ENCODE peak calls at places on chromosomes 16 and 17, in ten cellular contexts. S is lung, R is AG04450, P is PC-9, V is colonic mucosa, I is cardiac muscle cell, T is small intestine, Y is A673, H is psoas muscle, C is heart right ventricle. N is an unnamed sample. For H3K27me3 and H3K9me3, the result is how much of the 10 kb centered on the place peaks cover.

GRCh38 chr16:89721644-89722391 is 481 bp downstream of the ZNF276 start:
- DNase-seq in V (peak), I (peak), R (no peak), Y (peak), T (peak), S (peak), H (peak), P (peak), C (peak), N (peak)

GRCh38 chr16:11004351-11004750 is 60.0 kb downstream of the CLEC16A start:
- DNase-seq in Y (no peak), S (no peak), V (no peak), R (no peak), P (no peak), C (no peak), T (no peak), I (no peak), H (no peak), N (no peak)

GRCh38 chr17:66088173-66088572 is 103.8 kb downstream of the CEP112 start:
- DNase-seq in H (no peak), V (no peak), R (no peak), C (no peak), P (no peak), Y (no peak), T (no peak), I (no peak), S (no peak), N (no peak)

GRCh38 chr17:50922739-50923405 is 56.7 kb upstream of the TOB1 start:
- DNase-seq in V (peak), C (no peak), H (no peak), R (no peak), I (no peak), P (no peak), S (no peak), T (peak), Y (no peak), N (no peak)

GRCh38 chr17:51079049-51079448 is 41.6 kb downstream of the SPAG9 start:
- DNase-seq in R (no peak), P (no peak), Y (no peak), S (no peak), H (peak), C (no peak), T (no peak), I (no peak), V (no peak), N (no peak)

GRCh38 chr17:4728124-4728523 is 3.1 kb upstream of the MED11 start:
- DNase-seq in I (no peak), P (no peak), H (no peak), Y (no peak), V (no peak), R (no peak), C (no peak), T (peak), S (peak), N (no peak)

GRCh38 chr17:50111687-50112655 is 16.8 kb downstream of the PDK2 start:
- DNase-seq in R (no peak), P (no peak), T (peak), H (peak), S (no peak), I (peak), C (peak), Y (no peak), V (no peak), N (no peak)

GRCh38 chr16:53664724-53665345 is 38.8 kb downstream of the RPGRIP1L start:
- DNase-seq in I (peak), C (peak), V (no peak), H (no peak), Y (no peak), R (peak), T (no peak), P (no peak), S (no peak), N (no peak)

GRCh38 chr16:57203451-57203850 is 17.3 kb downstream of the RSPRY1 start:
- DNase-seq in T (no peak), S (no peak), C (no peak), Y (no peak), H (no peak), R (no peak), P (no peak), V (no peak), I (no peak), N (no peak)

GRCh38 chr16:77288222-77288621 is 89.0 kb downstream of the SYCE1L start:
- DNase-seq in C (no peak), T (no peak), V (no peak), H (no peak), R (peak), I (no peak), S (no peak), Y (no peak), P (no peak), N (no peak)

GRCh38 chr16:14043278-14043677 is 27.8 kb upstream of the MRTFB start:
- DNase-seq in V (no peak), I (no peak), R (no peak), Y (no peak), C (no peak), S (no peak), H (no peak), P (no peak), T (no peak), N (no peak)

GRCh38 chr17:50661795-50662391 is 27.2 kb downstream of the ABCC3 start:
- DNase-seq in I (no peak), T (peak), V (peak), R (peak), H (no peak), P (peak), Y (peak), C (no peak), S (peak), N (peak)

GRCh38 chr17:70820276-70820675 is 650.9 kb downstream of the KCNJ2 start:
- DNase-seq in R (no peak), I (no peak), P (no peak), T (no peak), C (no peak), Y (no peak), S (no peak), V (no peak), H (no peak), N (no peak)

GRCh38 chr17:68820825-68821481 is 134.2 kb downstream of the ABCA8 start:
- DNase-seq in S (no peak), H (no peak), T (no peak), C (no peak), Y (no peak), I (peak), P (no peak), R (no peak), V (no peak), N (no peak)

GRCh38 chr17:77212833-77213777 is 72.3 kb downstream of the SEC14L1 start:
- DNase-seq in Y (no peak), R (no peak), C (no peak), S (no peak), I (peak), H (no peak), P (no peak), T (no peak), V (no peak), N (no peak)

GRCh38 chr17:47797797-47798196 is 23.8 kb downstream of the OSBPL7 start:
- DNase-seq in H (no peak), Y (no peak), R (no peak), C (no peak), V (no peak), S (no peak), P (no peak), I (peak), T (no peak), N (no peak)

GRCh38 chr16:19639986-19640421 is 78.0 kb downstream of the KNOP1 start:
- DNase-seq in H (no peak), P (no peak), V (no peak), I (no peak), T (no peak), Y (no peak), S (no peak), C (no peak), R (no peak), N (no peak)

DNA sequence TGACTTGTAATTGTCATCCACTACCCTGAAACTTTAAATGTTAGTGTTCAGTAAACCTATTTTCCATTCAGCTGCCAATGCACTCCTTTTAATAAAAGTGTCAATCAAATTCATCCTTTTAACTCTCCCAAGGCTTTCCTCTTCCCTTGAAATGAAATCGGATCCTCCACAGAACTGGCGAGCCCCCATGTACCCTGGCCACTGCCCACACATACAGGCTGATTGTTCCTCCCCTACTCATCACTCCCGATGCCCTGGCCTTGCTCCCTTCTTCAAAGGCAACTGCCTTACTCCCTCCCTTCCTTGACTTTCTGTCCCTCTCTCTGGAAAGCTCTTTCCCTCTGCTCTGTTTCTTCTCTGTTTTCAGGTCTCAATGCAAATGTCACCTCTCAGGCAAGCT is 7.6 kb downstream of the KRT33A start:
- DNase-seq in Y (no peak), V (no peak), R (no peak), I (no peak), S (no peak), P (no peak), C (no peak), H (no peak), T (no peak), N (no peak)
- H3K27me3 ChIP-seq in Y (under half), V (under half), R (under half), I (under half), S (under half), P (under half), C (under half), H (under half), T (under half), N (under half)

GRCh38 chr17:43918026-43918389 is 10.7 kb upstream of the MPP2 start:
- DNase-seq in C (no peak), I (no peak), P (no peak), V (no peak), Y (no peak), H (no peak), R (no peak), S (no peak), T (no peak), N (no peak)
- H3K4me3 ChIP-seq in C (peak), I (no peak), P (no peak), V (no peak), Y (no peak), H (peak), R (no peak), S (no peak), T (no peak), N (no peak)

GRCh38 chr16:35410438-35410837 is 1951.0 kb downstream of the TP53TG3F start:
- DNase-seq in H (no peak), T (no peak), S (no peak), C (no peak), P (no peak), V (no peak), Y (no peak), R (no peak), I (no peak), N (no peak)

GRCh38 chr16:35411156-35411555 is 1951.7 kb downstream of the TP53TG3F start:
- DNase-seq in C (no peak), T (no peak), S (no peak), R (no peak), H (no peak), V (no peak), P (no peak), Y (no peak), I (no peak), N (no peak)

GRCh38 chr16:35414563-35414962 is 1955.2 kb downstream of the TP53TG3F start:
- DNase-seq in V (no peak), T (no peak), R (no peak), H (peak), P (no peak), Y (no peak), I (no peak), C (no peak), S (no peak), N (no peak)

GRCh38 chr16:35409503-35409902 is 1950.1 kb downstream of the TP53TG3F start:
- DNase-seq in H (no peak), P (no peak), S (no peak), V (no peak), C (no peak), R (no peak), T (no peak), Y (no peak), I (no peak), N (no peak)

GRCh38 chr16:35414139-35414538 is 1954.7 kb downstream of the TP53TG3F start:
- DNase-seq in Y (no peak), V (no peak), P (no peak), R (no peak), C (no peak), I (no peak), T (no peak), H (no peak), S (no peak), N (no peak)
- H3K9me3 ChIP-seq in Y (under half), V (under half), P (under half), R (under half), C (under half), I (under half), T (under half), H (under half), S (under half), N (under half)

DNA sequence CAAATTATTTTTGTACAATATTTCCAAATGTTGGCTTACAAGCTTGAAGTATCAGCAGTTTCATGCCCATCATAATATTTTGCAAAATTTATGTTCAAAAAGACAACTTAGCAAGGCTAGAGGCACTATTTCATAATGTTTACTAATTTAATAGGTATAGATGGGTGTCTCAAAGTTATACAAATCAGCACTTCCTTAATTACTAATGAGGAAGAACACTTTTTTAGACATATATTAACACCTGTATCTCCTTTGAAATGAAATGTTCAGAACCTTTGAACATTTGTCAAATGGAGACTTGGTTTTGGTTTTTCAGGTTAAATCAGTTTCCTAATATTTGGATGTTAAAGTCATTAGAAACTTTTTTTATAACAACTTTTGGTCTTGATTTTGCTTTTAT is 2.2 kb downstream of the TAT start:
- DNase-seq in T (no peak), H (no peak), I (no peak), V (no peak), P (no peak), Y (no peak), R (no peak), S (no peak), C (no peak), N (no peak)
- H3K27me3 ChIP-seq in T (under half), H (under half), I (under half), V (under half), P (under half), Y (under half), R (under half), S (under half), C (under half), N (half or more)

GRCh38 chr16:73060948-73061495 is 13.1 kb upstream of the ZFHX3 start:
- DNase-seq in R (no peak), T (no peak), S (no peak), V (no peak), I (no peak), C (no peak), H (no peak), Y (no peak), P (no peak), N (no peak)

GRCh38 chr16:73063854-73064226 is 15.9 kb upstream of the ZFHX3 start:
- DNase-seq in S (no peak), R (no peak), Y (no peak), I (no peak), P (no peak), C (no peak), T (no peak), V (no peak), H (no peak), N (no peak)

GRCh38 chr16:73064227-73064995 is 16.5 kb upstream of the ZFHX3 start:
- DNase-seq in S (no peak), R (no peak), V (no peak), H (no peak), C (no peak), T (no peak), Y (no peak), P (no peak), I (no peak), N (no peak)

GRCh38 chr16:73063284-73063733 is 15.4 kb upstream of the ZFHX3 start:
- DNase-seq in V (no peak), Y (no peak), H (no peak), C (no peak), P (no peak), I (no peak), R (no peak), T (no peak), S (no peak), N (no peak)

GRCh38 chr16:73062640-73063283 is 14.8 kb upstream of the ZFHX3 start:
- DNase-seq in S (no peak), T (no peak), I (no peak), P (no peak), V (no peak), R (no peak), H (no peak), Y (no peak), C (no peak), N (peak)
- H3K4me3 ChIP-seq in S (no peak), T (no peak), I (peak), P (no peak), V (no peak), R (peak), H (peak), Y (no peak), C (peak), N (peak)

DNA sequence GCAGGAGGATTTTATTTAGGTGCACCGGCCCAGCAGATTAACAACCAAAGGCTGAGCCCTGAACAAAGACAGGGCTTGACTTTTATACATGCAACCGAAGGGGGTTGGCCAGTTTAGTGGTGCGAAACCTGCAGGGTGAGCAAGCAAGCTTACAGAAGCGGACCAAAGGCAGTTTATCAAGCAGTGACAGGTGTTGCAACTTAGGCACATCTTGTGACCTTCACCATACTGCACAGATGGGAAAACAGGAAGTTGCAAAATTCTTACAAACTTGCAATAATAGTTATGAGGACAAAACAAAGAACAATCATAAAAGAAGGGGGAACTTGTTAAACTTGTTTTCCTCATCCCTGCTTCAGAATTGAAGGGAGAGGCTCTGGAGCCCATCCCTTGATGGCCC is 1265.1 kb downstream of the CDH8 start:
- DNase-seq in R (no peak), T (no peak), P (no peak), I (no peak), C (no peak), H (no peak), Y (no peak), V (no peak), S (no peak), N (no peak)
- H3K9me3 ChIP-seq in R (under half), T (under half), P (under half), I (under half), C (under half), H (under half), Y (under half), V (under half), S (under half), N (under half)

GRCh38 chr16:3171181-3171854 is 16.7 kb upstream of the OR1F1 start:
- DNase-seq in V (no peak), R (no peak), T (no peak), C (no peak), I (no peak), H (no peak), Y (no peak), P (peak), S (no peak), N (peak)
- H3K27me3 ChIP-seq in V (half or more), R (half or more), T (under half), C (half or more), I (half or more), H (half or more), Y (under half), P (under half), S (under half), N (under half)

GRCh38 chr16:54932737-54933254 is 2.1 kb downstream of the IRX5 start:
- DNase-seq in V (no peak), I (peak), C (no peak), T (no peak), P (no peak), S (no peak), H (peak), R (no peak), Y (no peak), N (no peak)
- H3K4me3 ChIP-seq in V (no peak), I (peak), C (peak), T (no peak), P (no peak), S (peak), H (peak), R (no peak), Y (peak), N (no peak)

GRCh38 chr16:856811-857210 is 56.3 kb upstream of the GNG13 start:
- DNase-seq in V (no peak), P (no peak), T (no peak), I (no peak), H (peak), C (no peak), Y (no peak), R (no peak), S (no peak), N (no peak)
- H3K9me3 ChIP-seq in V (under half), P (under half), T (under half), I (under half), H (under half), C (under half), Y (under half), R (half or more), S (under half), N (under half)

GRCh38 chr17:45777388-45777787 is 6.7 kb upstream of the CRHR1 start:
- DNase-seq in I (peak), H (no peak), V (no peak), C (no peak), P (no peak), Y (no peak), T (no peak), R (no peak), S (no peak), N (no peak)

GRCh38 chr17:45776896-45777295 is 7.2 kb upstream of the CRHR1 start:
- DNase-seq in Y (no peak), T (no peak), C (no peak), R (no peak), H (no peak), S (no peak), V (no peak), P (no peak), I (no peak), N (no peak)

GRCh38 chr17:45775576-45776011 is 8.5 kb upstream of the CRHR1 start:
- DNase-seq in R (no peak), S (peak), C (peak), H (peak), I (no peak), P (peak), Y (no peak), T (peak), V (no peak), N (peak)

GRCh38 chr17:45771473-45771959 is 12.6 kb upstream of the CRHR1 start:
- DNase-seq in Y (no peak), H (no peak), C (no peak), I (no peak), S (no peak), T (no peak), V (no peak), P (no peak), R (no peak), N (no peak)

DNA sequence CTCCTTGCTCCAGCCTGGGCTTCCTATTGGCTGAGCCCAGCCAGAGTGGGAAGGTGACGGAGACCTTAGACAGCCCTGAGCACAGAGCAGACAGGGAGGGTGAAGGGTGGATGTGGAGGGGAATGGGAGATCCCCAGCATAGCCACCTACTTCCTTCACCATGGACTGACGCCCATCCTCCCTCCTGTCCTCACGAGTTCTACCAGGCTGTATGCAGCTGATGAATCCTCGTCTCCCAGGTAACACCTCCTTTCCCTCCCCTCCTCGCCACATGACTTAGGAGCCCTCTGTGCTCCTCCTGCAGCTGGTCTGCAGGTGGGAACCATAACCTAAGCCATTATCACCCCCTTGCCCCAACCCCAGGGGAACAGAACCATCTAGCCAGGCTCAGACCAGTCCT is 9.0 kb upstream of the CRHR1 start:
- DNase-seq in H (no peak), Y (no peak), V (no peak), R (no peak), S (no peak), I (no peak), P (no peak), C (no peak), T (no peak), N (no peak)
- H3K27me3 ChIP-seq in H (under half), Y (under half), V (under half), R (under half), S (under half), I (under half), P (half or more), C (half or more), T (under half), N (under half)